ENCODE peak calls at places on chromosomes 6 and 20, in eight cellular contexts. D, E, R, C, V, S, N and H are unnamed samples.

GRCh38 chr20:60055740-60056139 is 97.5 kb downstream of the CDH26 start:
- DNase-seq in R (no peak), E (peak; percentile 42), D (peak; percentile 11), C (no peak), N (no peak), V (peak; percentile 21), S (no peak), H (no peak)

GRCh38 chr20:11748436-11748835 is 169.3 kb upstream of the BTBD3 start:
- DNase-seq in V (no peak), D (no peak), C (no peak), N (no peak), R (no peak), S (no peak), E (no peak), H (no peak)

GRCh38 chr6:123570813-123571684 is 65.7 kb downstream of the TRDN start:
- DNase-seq in D (no peak), N (no peak), E (no peak), V (no peak), R (no peak), C (no peak), S (no peak), H (no peak)

GRCh38 chr6:96878101-96878500 is 19.6 kb downstream of the NDUFAF4 start:
- DNase-seq in N (peak; percentile 23), V (peak; percentile 80), D (no peak), R (no peak), C (no peak), E (no peak), S (no peak), H (peak; percentile 13)

GRCh38 chr20:50798650-50799049 is 3.8 kb downstream of the BCAS4 start:
- DNase-seq in D (no peak), S (no peak), N (no peak), R (no peak), C (peak; percentile 83), E (no peak), V (no peak), H (no peak)

GRCh38 chr6:166253277-166254229 is 54.6 kb downstream of the PRR18 start:
- DNase-seq in D (no peak), E (no peak), V (no peak), S (no peak), N (no peak), C (no peak), R (no peak), H (no peak)

GRCh38 chr6:36682328-36683144 is 4.0 kb downstream of the CDKN1A start:
- DNase-seq in N (no peak), V (no peak), E (peak; percentile 47), D (peak; percentile 80), R (peak; percentile 53), S (no peak), C (peak; percentile 92), H (peak; percentile 95)

GRCh38 chr20:20292472-20292871 is 75.4 kb upstream of the INSM1 start:
- DNase-seq in E (no peak), N (no peak), R (no peak), V (no peak), D (no peak), S (no peak), C (peak; percentile 1), H (no peak)

GRCh38 chr6:11009353-11009752 is 34.8 kb downstream of the ELOVL2 start:
- DNase-seq in N (no peak), D (no peak), S (no peak), V (peak; percentile 44), C (peak; percentile 83), R (no peak), E (no peak), H (peak; percentile 48)

GRCh38 chr20:46129955-46130481 is 11.9 kb downstream of the CD40 start:
- DNase-seq in E (no peak), S (no peak), V (peak; percentile 36), C (peak; percentile 18), D (no peak), R (peak; percentile 96), N (no peak), H (no peak)

GRCh38 chr20:4613718-4614620 is 107.7 kb upstream of the PRND start:
- DNase-seq in N (no peak), S (peak; percentile 26), V (peak; percentile 55), E (peak; percentile 23), R (peak; percentile 12), D (peak; percentile 38), C (peak; percentile 38), H (peak; percentile 75)

GRCh38 chr6:13398081-13398406 is 69.7 kb upstream of the TBC1D7 start:
- DNase-seq in S (no peak), V (no peak), R (no peak), D (no peak), N (no peak), E (no peak), C (peak; percentile 77), H (peak; percentile 91)